ENCODE peak calls at places on chromosomes 5 and 9, in six cellular contexts. Q is H1, X is HepG2, D is HCT116, N is SK-N-SH, H is K562. J is an unnamed sample.

GRCh38 chr5:140345919-140346347 is 470 bp downstream of the HBEGF start:
- DNase-seq in Q (no peak), X (peak; percentile 35), N (peak; percentile 88), D (no peak), H (peak; percentile 36), J (no peak)

GRCh38 chr9:131420913-131421312 is 27.0 kb downstream of the PRRC2B start:
- DNase-seq in D (no peak), N (peak; percentile 44), H (no peak), X (peak; percentile 58), Q (no peak), J (peak; percentile 85)

GRCh38 chr5:78613151-78613533 is 35.4 kb downstream of the LHFPL2 start:
- DNase-seq in N (no peak), H (no peak), X (no peak), Q (no peak), D (no peak), J (no peak)

GRCh38 chr9:137575725-137576411 is 2.9 kb downstream of the DPH7 start:
- DNase-seq in Q (no peak), N (no peak), H (no peak), X (no peak), D (no peak), J (no peak)

GRCh38 chr9:16413509-16414016 is 456.9 kb downstream of the BNC2 start:
- DNase-seq in X (peak; percentile 95), N (no peak), Q (no peak), H (no peak), D (no peak), J (no peak)

GRCh38 chr5:109849478-109850088 is 159.9 kb downstream of the MAN2A1 start:
- DNase-seq in N (no peak), H (no peak), Q (no peak), X (no peak), D (no peak), J (no peak)

GRCh38 chr9:15430920-15431844 is 8.5 kb downstream of the SNAPC3 start:
- DNase-seq in D (no peak), N (peak; percentile 19), X (no peak), H (no peak), Q (no peak), J (no peak)

GRCh38 chr9:124342402-124342945 is 72.8 kb downstream of the PSMB7 start:
- DNase-seq in Q (no peak), H (no peak), D (no peak), X (no peak), N (no peak), J (no peak)

GRCh38 chr5:135460246-135461033 is 8.3 kb upstream of the TIFAB start:
- DNase-seq in X (no peak), Q (no peak), H (no peak), D (no peak), N (no peak), J (no peak)

GRCh38 chr9:117178596-117179111 is 236.2 kb downstream of the ASTN2 start:
- DNase-seq in D (no peak), Q (no peak), N (peak; percentile 70), H (no peak), X (no peak), J (no peak)

GRCh38 chr5:174446988-174447387 is 277.4 kb upstream of the MSX2 start:
- DNase-seq in Q (no peak), D (no peak), H (no peak), X (no peak), N (no peak), J (no peak)

GRCh38 chr5:39912880-39913279 is 488.1 kb upstream of the DAB2 start:
- DNase-seq in N (no peak), Q (no peak), X (no peak), H (no peak), D (no peak), J (no peak)

GRCh38 chr5:159737263-159737662 is 179.0 kb upstream of the ADRA1B start:
- DNase-seq in H (no peak), D (no peak), X (no peak), N (no peak), Q (no peak), J (no peak)

GRCh38 chr5:172870807-172871431 is 36.9 kb downstream of the ERGIC1 start:
- DNase-seq in H (no peak), Q (no peak), N (peak; percentile 41), D (no peak), X (no peak), J (no peak)

GRCh38 chr5:87845734-87846133 is 422.9 kb downstream of the TMEM161B start:
- DNase-seq in D (no peak), N (no peak), X (no peak), H (no peak), Q (no peak), J (no peak)

GRCh38 chr9:133042676-133043075 is 11.9 kb downstream of the GTF3C5 start:
- DNase-seq in Q (no peak), H (no peak), X (no peak), D (no peak), N (no peak), J (no peak)

GRCh38 chr9:133044661-133045060 is 13.9 kb downstream of the GTF3C5 start:
- DNase-seq in X (no peak), D (no peak), N (no peak), Q (no peak), H (no peak), J (no peak)

GRCh38 chr9:133041958-133042357 is 11.2 kb downstream of the GTF3C5 start:
- DNase-seq in H (no peak), N (no peak), X (no peak), Q (no peak), D (no peak), J (no peak)

GRCh38 chr9:133044125-133044524 is 13.3 kb downstream of the GTF3C5 start:
- DNase-seq in X (no peak), N (no peak), D (no peak), H (no peak), Q (no peak), J (no peak)

DNA sequence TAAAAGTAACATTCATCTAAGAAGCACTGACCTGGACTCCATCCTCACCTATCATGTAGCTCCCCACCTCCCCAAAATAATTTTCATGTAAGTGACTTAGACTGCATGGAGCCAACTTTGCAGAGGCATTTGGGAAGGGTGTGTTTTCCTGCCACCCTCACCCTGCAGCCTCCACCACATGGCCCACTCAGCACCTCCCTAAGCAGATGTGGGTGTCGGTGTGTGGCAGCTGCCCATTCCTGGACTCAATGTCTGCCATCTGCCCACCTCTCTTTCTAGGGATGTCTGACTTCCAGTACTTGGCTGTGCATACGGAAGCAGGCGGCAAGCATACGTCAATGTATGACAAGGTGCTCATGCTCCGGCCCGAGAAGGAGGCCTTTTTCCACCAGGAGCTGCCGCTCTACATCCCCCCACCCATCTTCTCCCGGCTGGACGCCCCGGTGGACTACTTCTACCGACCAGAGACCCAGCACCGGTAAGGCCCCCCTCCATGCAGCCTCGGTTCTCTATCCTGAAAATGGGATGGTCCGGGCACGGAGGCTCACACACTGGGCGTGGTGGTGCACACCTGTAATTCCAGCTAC is 12.7 kb downstream of the GTF3C5 start:
- DNase-seq in X (no peak), N (no peak), D (no peak), Q (no peak), H (no peak), J (no peak)
- TF ChIP-seq JUND in X (no peak), N (no peak), D (no peak), Q (no peak), H (no peak), J (no peak)

DNA sequence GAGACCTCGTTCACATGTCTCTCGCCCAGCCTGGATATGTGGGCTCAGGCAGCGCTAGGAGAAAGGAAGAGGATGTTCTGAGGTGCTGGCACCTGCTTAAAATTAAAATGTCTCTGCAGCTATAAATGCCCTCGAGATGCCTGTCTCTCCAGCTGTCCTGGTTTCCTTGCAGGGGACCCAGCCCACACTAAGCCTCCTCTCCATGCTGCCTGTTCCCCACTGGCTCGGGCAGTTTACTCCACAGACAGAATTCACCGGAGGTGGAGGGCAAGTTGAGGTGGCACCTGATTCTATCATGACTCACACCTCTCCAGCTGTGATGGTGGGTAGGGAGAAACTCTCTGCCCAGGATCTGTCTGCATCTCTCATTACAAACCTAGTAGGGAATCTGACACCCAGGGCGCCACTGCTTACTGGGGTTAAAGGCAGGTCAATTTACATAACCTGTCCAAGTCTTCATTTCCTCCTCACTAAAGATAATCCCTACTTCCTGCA is 420.9 kb downstream of the SPOCK1 start:
- DNase-seq in X (no peak), N (no peak), D (peak; percentile 18), Q (no peak), H (no peak), J (no peak)
- TF ChIP-seq JUND in X (no peak), N (no peak), D (peak; percentile 55), Q (no peak), H (no peak), J (no peak)

GRCh38 chr9:18566125-18566524 is 92.2 kb downstream of the ADAMTSL1 start:
- DNase-seq in N (no peak), D (no peak), H (no peak), Q (no peak), X (no peak), J (no peak)

GRCh38 chr9:18569941-18570630 is 96.1 kb downstream of the ADAMTSL1 start:
- DNase-seq in X (no peak), Q (no peak), D (no peak), N (no peak), H (no peak), J (no peak)

GRCh38 chr9:18564018-18564880 is 90.3 kb downstream of the ADAMTSL1 start:
- DNase-seq in N (no peak), Q (no peak), D (no peak), H (no peak), X (no peak), J (no peak)

GRCh38 chr9:18573157-18573556 is 99.2 kb downstream of the ADAMTSL1 start:
- DNase-seq in H (no peak), N (no peak), D (no peak), Q (no peak), X (no peak), J (no peak)

DNA sequence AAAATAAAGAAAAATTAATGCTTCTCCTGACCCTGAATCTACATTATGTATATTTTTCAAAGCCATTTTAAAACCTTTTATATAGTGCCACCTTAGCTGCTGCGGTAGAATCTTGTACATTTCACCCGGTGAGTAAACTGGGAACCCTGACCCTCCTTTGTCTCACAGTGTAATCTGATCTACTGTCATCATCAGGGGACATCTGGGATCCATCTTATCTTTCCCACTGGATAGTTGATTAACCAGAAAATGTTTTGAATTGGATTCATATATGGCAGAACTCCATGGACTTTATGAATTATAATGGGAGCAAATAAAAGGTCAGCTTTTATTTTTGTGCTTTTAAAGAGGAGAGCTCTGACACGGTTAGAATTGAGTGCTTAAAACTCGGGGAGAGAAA is 95.0 kb downstream of the ADAMTSL1 start:
- DNase-seq in Q (no peak), H (no peak), N (peak; percentile 48), D (no peak), X (no peak), J (no peak)
- TF ChIP-seq JUND in Q (no peak), H (no peak), N (peak; percentile 68), D (no peak), X (no peak), J (no peak)

GRCh38 chr5:154712518-154713437 is 42.4 kb upstream of the LARP1 start:
- DNase-seq in D (peak; percentile 46), X (no peak), Q (peak; percentile 86), N (no peak), H (no peak), J (peak; percentile 95)

GRCh38 chr5:154709368-154710305 is 45.5 kb upstream of the LARP1 start:
- DNase-seq in Q (no peak), H (no peak), N (no peak), D (no peak), X (no peak), J (no peak)

GRCh38 chr5:154713615-154714125 is 41.5 kb upstream of the LARP1 start:
- DNase-seq in H (no peak), X (peak; percentile 81), Q (no peak), N (no peak), D (no peak), J (no peak)

GRCh38 chr5:154708845-154709244 is 46.3 kb upstream of the LARP1 start:
- DNase-seq in X (peak; percentile 70), Q (no peak), N (no peak), D (peak; percentile 57), H (no peak), J (no peak)

GRCh38 chr5:154714271-154714986 is 40.7 kb upstream of the LARP1 start:
- DNase-seq in D (no peak), X (peak; percentile 66), N (no peak), Q (no peak), H (no peak), J (peak; percentile 64)
- TF ChIP-seq JUND in D (no peak), X (no peak), N (no peak), Q (no peak), H (no peak), J (no peak)